ENCODE peak calls at places on chromosomes 12 and 14, in seven cellular contexts. Q is thoracic aorta, C is brain microvascular endothelial cell, V is tibial nerve, E is right cardiac atrium, J is HCT116, W is astrocyte of the spinal cord. A is an unnamed sample.

GRCh38 chr14:65131176-65131765 is 29.0 kb upstream of the MAX start:
- DNase-seq in Q (no peak), C (peak), V (no peak), E (no peak), J (peak), W (peak), A (peak)

GRCh38 chr12:98372340-98373018 is 142.9 kb upstream of the TMPO start:
- DNase-seq in Q (no peak), C (no peak), V (no peak), E (no peak), J (no peak), W (peak), A (no peak)

GRCh38 chr12:73950506-73950905 is 587.1 kb upstream of the ATXN7L3B start:
- DNase-seq in Q (no peak), C (no peak), V (no peak), E (no peak), J (no peak), W (no peak), A (no peak)

GRCh38 chr12:131980263-131980662 is 30.5 kb downstream of the EP400 start:
- DNase-seq in Q (no peak), C (no peak), V (no peak), E (no peak), J (no peak), W (no peak), A (no peak)

GRCh38 chr12:12376636-12377448 is 20.0 kb downstream of the BORCS5 start:
- DNase-seq in Q (no peak), C (peak), V (no peak), E (no peak), J (peak), W (peak), A (no peak)

GRCh38 chr12:32399045-32399372 is 349 bp upstream of the FGD4 start:
- DNase-seq in Q (no peak), C (no peak), V (no peak), E (no peak), J (no peak), W (no peak), A (no peak)

GRCh38 chr14:49193365-49194050 is 392.7 kb downstream of the RPS29 start:
- DNase-seq in Q (no peak), C (no peak), V (no peak), E (no peak), J (no peak), W (no peak), A (no peak)

GRCh38 chr12:116532986-116533342 is 26.2 kb upstream of the MAP1LC3B2 start:
- DNase-seq in Q (no peak), C (no peak), V (no peak), E (no peak), J (no peak), W (no peak), A (no peak)

GRCh38 chr14:56342419-56342901 is 224.2 kb downstream of the PELI2 start:
- DNase-seq in Q (no peak), C (peak), V (no peak), E (no peak), J (no peak), W (peak), A (peak)

GRCh38 chr12:88472248-88472647 is 108.0 kb downstream of the KITLG start:
- DNase-seq in Q (no peak), C (peak), V (no peak), E (no peak), J (no peak), W (peak), A (no peak)

GRCh38 chr12:71938728-71939385 is at the start of gene TPH2:
- DNase-seq in Q (no peak), C (peak), V (no peak), E (peak), J (peak), W (peak), A (no peak)

GRCh38 chr12:33588082-33588712 is 148.6 kb upstream of the SYT10 start:
- DNase-seq in Q (no peak), C (peak), V (no peak), E (no peak), J (no peak), W (peak), A (peak)

GRCh38 chr14:69880051-69880487 is 853 bp downstream of the SMOC1 start:
- DNase-seq in Q (no peak), C (no peak), V (no peak), E (peak), J (no peak), W (no peak), A (no peak)
- H3K4me3 ChIP-seq in Q (peak), C (peak), V (peak), E (no peak), J (no peak), W (peak), A (peak)

DNA sequence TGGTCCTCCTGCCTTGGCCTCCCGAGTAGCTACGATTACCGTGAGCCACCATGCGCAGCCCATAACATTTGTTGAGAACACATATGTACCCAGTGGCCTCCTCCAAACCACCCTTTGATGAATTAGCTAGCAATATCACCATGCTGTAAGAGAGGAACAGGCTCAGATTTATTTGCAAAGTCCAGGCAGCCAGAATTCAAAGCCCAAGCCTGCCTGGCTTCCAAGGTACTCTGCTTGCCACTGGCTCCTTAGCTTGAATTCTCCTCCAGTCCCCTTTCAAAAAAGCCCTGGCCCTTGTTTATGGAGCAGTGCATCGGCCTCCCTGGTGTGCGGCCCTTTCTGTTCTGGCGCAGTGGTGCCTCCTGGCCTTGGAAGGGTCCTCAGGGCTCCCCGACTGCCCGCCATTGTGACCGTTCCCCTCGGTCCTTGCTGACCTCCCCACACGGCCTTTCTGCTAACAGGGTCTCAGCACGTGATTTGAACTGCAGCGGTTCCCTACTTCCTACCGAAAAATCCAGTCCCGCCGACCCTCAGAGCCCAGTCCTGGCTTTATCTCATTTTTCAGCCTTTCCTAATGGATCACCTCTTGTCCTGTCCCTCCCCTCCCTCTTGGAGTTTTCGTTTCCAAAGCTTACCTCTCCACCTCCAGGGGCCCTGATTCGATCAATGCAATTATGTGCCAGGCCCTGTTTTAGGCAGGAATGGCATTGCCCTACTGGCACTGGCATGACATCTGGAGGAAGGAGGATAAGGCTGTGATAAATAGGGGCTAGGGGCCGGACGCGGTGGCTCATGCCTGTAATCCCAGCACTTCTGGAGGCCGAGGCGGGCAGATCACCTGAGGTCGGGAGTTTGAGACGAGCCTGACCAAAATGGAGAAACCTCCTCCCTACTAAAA is 22.0 kb downstream of the SLC25A29 start:
- DNase-seq in Q (no peak), C (no peak), V (no peak), E (no peak), J (no peak), W (no peak), A (no peak)
- H3K4me3 ChIP-seq in Q (peak), C (peak), V (peak), E (no peak), J (peak), W (peak), A (peak)

GRCh38 chr14:58636129-58636528 is 1.6 kb upstream of the DACT1 start:
- DNase-seq in Q (no peak), C (no peak), V (no peak), E (no peak), J (no peak), W (no peak), A (no peak)

GRCh38 chr14:58635041-58635440 is 2.7 kb upstream of the DACT1 start:
- DNase-seq in Q (no peak), C (no peak), V (no peak), E (no peak), J (no peak), W (no peak), A (no peak)

GRCh38 chr14:58637391-58638230 is at the start of gene DACT1:
- DNase-seq in Q (peak), C (peak), V (peak), E (peak), J (no peak), W (peak), A (peak)

GRCh38 chr14:58638231-58639205 is 756 bp downstream of the DACT1 start:
- DNase-seq in Q (no peak), C (no peak), V (no peak), E (peak), J (no peak), W (peak), A (no peak)

GRCh38 chr14:58637040-58637390 is 747 bp upstream of the DACT1 start:
- DNase-seq in Q (peak), C (peak), V (peak), E (peak), J (no peak), W (peak), A (peak)
- H3K4me3 ChIP-seq in Q (peak), C (peak), V (peak), E (peak), J (peak), W (peak), A (peak)

GRCh38 chr14:39393289-39393688 is 38.9 kb downstream of the FBXO33 start:
- DNase-seq in Q (no peak), C (no peak), V (no peak), E (no peak), J (no peak), W (no peak), A (no peak)
- H3K4me3 ChIP-seq in Q (no peak), C (no peak), V (no peak), E (no peak), J (no peak), W (no peak), A (no peak)

GRCh38 chr12:14767617-14768016 is 35.7 kb downstream of the WBP11 start:
- DNase-seq in Q (no peak), C (no peak), V (no peak), E (no peak), J (no peak), W (no peak), A (no peak)
- H3K4me3 ChIP-seq in Q (peak), C (no peak), V (no peak), E (no peak), J (no peak), W (no peak), A (no peak)

DNA sequence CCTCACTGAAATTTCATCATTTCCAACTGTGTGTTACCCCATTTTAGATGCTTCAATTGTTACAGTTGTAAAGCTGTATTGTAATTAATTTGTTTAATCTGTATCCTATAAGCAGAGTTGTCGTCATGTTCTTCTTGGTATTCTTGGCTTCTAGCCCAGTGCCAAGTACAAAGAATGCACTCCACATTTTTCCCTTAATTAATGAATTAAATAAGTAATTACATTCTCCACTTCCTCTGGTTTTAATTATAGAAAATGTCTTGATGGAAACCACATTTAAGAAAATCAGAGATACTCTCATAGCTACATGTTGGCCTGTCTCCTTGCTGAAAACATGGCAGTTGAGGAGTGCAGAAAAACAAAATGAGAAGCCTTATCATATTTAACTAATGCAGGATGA is 749 bp downstream of the DNAI7 start:
- DNase-seq in Q (no peak), C (no peak), V (no peak), E (no peak), J (no peak), W (peak), A (no peak)
- H3K4me3 ChIP-seq in Q (peak), C (no peak), V (peak), E (no peak), J (peak), W (no peak), A (peak)

A was measured in skeletal muscle cell.